ENCODE peak calls at places on chromosomes 7 and 10, in four cellular contexts. C is KG1, A is thoracic aorta, X is Calu3. S is an unnamed sample.

GRCh38 chr10:97926055-97926454 is 76.4 kb downstream of the GOLGA7B start:
- DNase-seq in C (no peak), A (no peak), X (no peak), S (no peak)

GRCh38 chr10:28778524-28778923 is 101.2 kb downstream of the BAMBI start:
- DNase-seq in C (no peak), A (no peak), X (no peak), S (no peak)

GRCh38 chr10:620971-621370 is 68.5 kb downstream of the DIP2C start:
- DNase-seq in C (no peak), A (no peak), X (no peak), S (no peak)

GRCh38 chr10:113303747-113304146 is 249.1 kb upstream of the HABP2 start:
- DNase-seq in C (no peak), A (no peak), X (no peak), S (no peak)

GRCh38 chr7:6590645-6591110 is 857 bp downstream of the INTS15 start:
- DNase-seq in C (no peak), A (no peak), X (no peak), S (peak)

GRCh38 chr10:49139000-49139865 is 5.4 kb upstream of the FAM170B start:
- DNase-seq in C (no peak), A (no peak), X (no peak), S (no peak)

GRCh38 chr10:70561051-70561450 is 41.5 kb downstream of the PRF1 start:
- DNase-seq in C (no peak), A (no peak), X (no peak), S (no peak)

GRCh38 chr10:101292194-101293006 is 61.6 kb upstream of the BTRC start:
- DNase-seq in C (no peak), A (no peak), X (no peak), S (no peak)

GRCh38 chr10:100654835-100655759 is 90.3 kb upstream of the PAX2 start:
- DNase-seq in C (no peak), A (no peak), X (no peak), S (no peak)

GRCh38 chr10:71584902-71585578 is 134.5 kb downstream of the C10orf105 start:
- DNase-seq in C (no peak), A (no peak), X (no peak), S (no peak)

GRCh38 chr10:57627642-57628178 is 640.0 kb downstream of the IPMK start:
- DNase-seq in C (no peak), A (no peak), X (no peak), S (no peak)

GRCh38 chr10:6002809-6003500 is 25.6 kb upstream of the IL15RA start:
- DNase-seq in C (no peak), A (no peak), X (no peak), S (no peak)

GRCh38 chr10:78770167-78771090 is 298.3 kb upstream of the ZMIZ1 start:
- DNase-seq in C (no peak), A (no peak), X (no peak), S (no peak)

GRCh38 chr7:157493776-157494175 is 157.0 kb downstream of the DNAJB6 start:
- DNase-seq in C (no peak), A (no peak), X (no peak), S (no peak)

GRCh38 chr7:143913945-143914615 is 12.1 kb upstream of the TCAF1 start:
- DNase-seq in C (no peak), A (no peak), X (no peak), S (no peak)

GRCh38 chr7:66339141-66339540 is 134.0 kb downstream of the TPST1 start:
- DNase-seq in C (no peak), A (no peak), X (no peak), S (no peak)

GRCh38 chr7:95104739-95105138 is 197.3 kb downstream of the PPP1R9A start:
- DNase-seq in C (no peak), A (no peak), X (peak), S (no peak)

GRCh38 chr10:86392723-86393094 is 26.1 kb upstream of the GRID1 start:
- DNase-seq in C (no peak), A (no peak), X (no peak), S (no peak)

GRCh38 chr7:55569269-55569663 is 3.0 kb downstream of the VOPP1 start:
- DNase-seq in C (no peak), A (no peak), X (no peak), S (no peak)

GRCh38 chr7:66173856-66174255 is 31.3 kb upstream of the TPST1 start:
- DNase-seq in C (no peak), A (no peak), X (no peak), S (no peak)

GRCh38 chr10:101892782-101893391 is 49.3 kb upstream of the KCNIP2 start:
- DNase-seq in C (no peak), A (no peak), X (no peak), S (no peak)

GRCh38 chr7:65923321-65923720 is 50.4 kb downstream of the VKORC1L1 start:
- DNase-seq in C (no peak), A (no peak), X (no peak), S (no peak)

GRCh38 chr10:58967551-58968418 is 208.7 kb upstream of the PHYHIPL start:
- DNase-seq in C (no peak), A (no peak), X (peak), S (no peak)

GRCh38 chr10:32332299-32332750 is 14.6 kb downstream of the EPC1 start:
- DNase-seq in C (no peak), A (no peak), X (peak), S (no peak)

GRCh38 chr7:68691261-68692216 is 906.7 kb upstream of the AUTS2 start:
- DNase-seq in C (no peak), A (no peak), X (no peak), S (no peak)

GRCh38 chr7:150854066-150855000 is 2.0 kb downstream of the AOC1 start:
- DNase-seq in C (no peak), A (no peak), X (no peak), S (no peak)

GRCh38 chr7:28041508-28042314 is 138.9 kb downstream of the JAZF1 start:
- DNase-seq in C (no peak), A (no peak), X (no peak), S (no peak)

GRCh38 chr7:115014794-115015193 is 92.9 kb downstream of the MDFIC start:
- DNase-seq in C (no peak), A (no peak), X (no peak), S (no peak)

GRCh38 chr7:98670186-98670585 is 53.1 kb downstream of the NPTX2 start:
- DNase-seq in C (no peak), A (no peak), X (no peak), S (no peak)

GRCh38 chr7:46291064-46291463 is 370.0 kb upstream of the IGFBP3 start:
- DNase-seq in C (no peak), A (no peak), X (peak), S (no peak)

GRCh38 chr10:74947781-74948401 is 121.5 kb downstream of the KAT6B start:
- DNase-seq in C (no peak), A (no peak), X (no peak), S (no peak)

GRCh38 chr7:155188821-155189599 is 108.7 kb upstream of the INSIG1 start:
- DNase-seq in C (no peak), A (no peak), X (no peak), S (no peak)

S was measured in AML-193.